ENCODE peak calls at places on chromosome 19, in nine cellular contexts. N, Y, R, O, F, Q, A, H and P are unnamed samples.
A peak's percentile ranks its signal among the peaks of the same experiment; 100 is the strongest.

GRCh38 chr19:55493650-55494171 is 5.5 kb downstream of the SSC5D start:
- DNase-seq in N (peak; percentile 60), Y (no peak), R (no peak), O (no peak), F (no peak), Q (no peak), A (no peak), H (no peak), P (no peak)

GRCh38 chr19:33621811-33622504 is at the start of gene CHST8:
- DNase-seq in N (peak; percentile 22), Y (no peak), R (no peak), O (peak; percentile 16), F (no peak), Q (peak; percentile 4), A (no peak), H (no peak), P (no peak)

GRCh38 chr19:53978975-53979801 is 12.2 kb upstream of the CACNG6 start:
- DNase-seq in N (no peak), Y (no peak), R (no peak), O (no peak), F (no peak), Q (no peak), A (no peak), H (no peak), P (peak; percentile 22)

GRCh38 chr19:39083983-39084731 is at the start of gene ACP7:
- DNase-seq in N (no peak), Y (no peak), R (peak; percentile 10), O (no peak), F (no peak), Q (no peak), A (no peak), H (no peak), P (peak; percentile 32)

GRCh38 chr19:34274827-34275625 is 20.7 kb downstream of the GARRE1 start:
- DNase-seq in N (peak; percentile 92), Y (no peak), R (no peak), O (peak; percentile 91), F (no peak), Q (peak; percentile 97), A (peak; percentile 72), H (peak; percentile 63), P (peak; percentile 46)

GRCh38 chr19:703651-704446 is 4.9 kb upstream of the PALM start:
- DNase-seq in N (peak; percentile 82), Y (peak; percentile 44), R (peak; percentile 46), O (peak; percentile 71), F (no peak), Q (peak; percentile 50), A (no peak), H (no peak), P (peak; percentile 57)

GRCh38 chr19:7483720-7484201 is 5.1 kb downstream of the PEX11G start:
- DNase-seq in N (no peak), Y (no peak), R (no peak), O (no peak), F (no peak), Q (no peak), A (no peak), H (no peak), P (no peak)

GRCh38 chr19:2575734-2576481 is 100.0 kb downstream of the GADD45B start:
- DNase-seq in N (peak; percentile 96), Y (no peak), R (no peak), O (peak; percentile 98), F (no peak), Q (peak; percentile 95), A (peak; percentile 45), H (no peak), P (no peak)

GRCh38 chr19:30662211-30662861 is 290.2 kb downstream of the ZNF536 start:
- DNase-seq in N (no peak), Y (no peak), R (no peak), O (peak; percentile 14), F (no peak), Q (no peak), A (no peak), H (peak; percentile 18), P (no peak)

GRCh38 chr19:35266904-35267817 is 1.6 kb upstream of the USF2 start:
- DNase-seq in N (peak; percentile 37), Y (no peak), R (peak; percentile 56), O (peak; percentile 38), F (peak; percentile 59), Q (no peak), A (no peak), H (no peak), P (peak; percentile 12)

GRCh38 chr19:524062-524674 is 7.4 kb upstream of the CDC34 start:
- DNase-seq in N (peak; percentile 18), Y (no peak), R (no peak), O (no peak), F (no peak), Q (no peak), A (no peak), H (peak; percentile 62), P (no peak)

GRCh38 chr19:38977445-38978314 is 2.1 kb upstream of the FBXO17 start:
- DNase-seq in N (peak; percentile 4), Y (no peak), R (peak; percentile 8), O (peak; percentile 30), F (no peak), Q (no peak), A (no peak), H (peak; percentile 28), P (no peak)